ENCODE peak calls at places on chromosomes 12 and 14, in eight cellular contexts. O is GM23338, X is fibroblast of lung, A is Karpas-422, G is GM23248, M is neural progenitor cell, H is mammary epithelial cell, P is hepatocyte. L is an unnamed sample.

GRCh38 chr12:50050410-50051280 is 6.8 kb upstream of the ASIC1 start:
- DNase-seq in O (peak; percentile 78), X (peak; percentile 82), A (no peak), G (peak; percentile 75), M (peak; percentile 77), H (no peak), P (peak; percentile 76), L (peak; percentile 47)

GRCh38 chr12:2170376-2170775 is 117.6 kb downstream of the CACNA1C start:
- DNase-seq in O (no peak), X (peak; percentile 69), A (no peak), G (peak; percentile 74), M (no peak), H (peak; percentile 30), P (no peak), L (no peak)

GRCh38 chr12:3315201-3315661 is 175.8 kb upstream of the PRMT8 start:
- DNase-seq in O (no peak), X (peak; percentile 86), A (no peak), G (peak; percentile 24), M (no peak), H (peak; percentile 71), P (no peak), L (peak; percentile 81)

GRCh38 chr12:104132351-104132956 is 5.6 kb downstream of the NFYB start:
- DNase-seq in O (no peak), X (no peak), A (no peak), G (no peak), M (no peak), H (no peak), P (no peak), L (no peak)

GRCh38 chr14:61470261-61470953 is 149.0 kb downstream of the PRKCH start:
- DNase-seq in O (peak; percentile 77), X (peak; percentile 99), A (peak; percentile 63), G (peak; percentile 95), M (peak; percentile 63), H (peak; percentile 79), P (peak; percentile 80), L (peak; percentile 98)

GRCh38 chr14:29061702-29062101 is 295.1 kb downstream of the FOXG1 start:
- DNase-seq in O (no peak), X (no peak), A (no peak), G (no peak), M (no peak), H (no peak), P (no peak), L (no peak)

GRCh38 chr14:42140001-42140400 is 533.3 kb downstream of the LRFN5 start:
- DNase-seq in O (no peak), X (peak; percentile 8), A (no peak), G (peak; percentile 5), M (no peak), H (no peak), P (no peak), L (peak; percentile 54)

GRCh38 chr12:81296556-81297305 is 218.9 kb downstream of the ACSS3 start:
- DNase-seq in O (no peak), X (peak; percentile 30), A (no peak), G (peak; percentile 56), M (no peak), H (peak; percentile 17), P (no peak), L (peak; percentile 30)

GRCh38 chr12:89576572-89577220 is 50.8 kb upstream of the POC1B start:
- DNase-seq in O (no peak), X (no peak), A (no peak), G (no peak), M (no peak), H (no peak), P (no peak), L (no peak)

GRCh38 chr12:89571481-89572190 is 45.8 kb upstream of the POC1B start:
- DNase-seq in O (no peak), X (peak; percentile 69), A (no peak), G (peak; percentile 81), M (no peak), H (peak; percentile 43), P (no peak), L (peak; percentile 52)

GRCh38 chr12:89575405-89575804 is 49.6 kb upstream of the POC1B start:
- DNase-seq in O (no peak), X (no peak), A (no peak), G (peak; percentile 36), M (no peak), H (no peak), P (no peak), L (peak; percentile 9)

GRCh38 chr12:89574736-89575208 is 48.9 kb upstream of the POC1B start:
- DNase-seq in O (peak; percentile 17), X (peak; percentile 43), A (no peak), G (peak; percentile 84), M (no peak), H (peak; percentile 18), P (peak; percentile 28), L (peak; percentile 75)

DNA sequence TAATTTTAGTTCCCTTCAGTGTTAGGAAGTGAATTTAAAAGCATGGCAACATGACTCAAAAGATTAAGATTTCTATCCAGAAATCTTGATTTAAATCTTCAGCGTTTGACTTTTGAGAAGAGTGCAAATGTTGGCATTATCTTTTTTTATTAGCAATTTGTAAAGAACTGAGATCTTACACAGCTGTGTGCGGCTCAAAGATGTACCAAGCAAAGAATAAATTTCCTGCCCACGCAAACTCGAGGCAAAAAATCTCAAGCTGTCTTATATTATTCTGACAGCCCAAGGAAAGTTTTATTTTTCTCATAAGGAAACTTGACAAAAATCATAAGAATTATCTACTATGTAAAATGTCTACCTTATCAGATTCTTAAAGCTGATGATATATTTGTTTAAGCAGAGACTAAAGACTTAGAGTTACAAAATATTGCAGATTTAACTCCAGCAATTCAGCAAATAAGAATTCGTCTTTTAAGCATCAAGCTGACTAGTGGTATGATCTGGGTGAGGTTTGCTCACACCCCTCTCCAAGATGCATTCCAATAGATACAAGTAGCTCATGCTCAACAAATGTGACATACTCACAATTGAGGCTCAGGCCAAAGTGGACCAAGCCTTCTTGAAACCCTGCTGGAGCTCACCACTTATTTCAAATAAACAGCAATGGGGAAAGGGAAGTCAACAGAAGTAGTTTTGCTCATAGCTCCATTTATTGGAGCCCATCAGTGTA is 47.4 kb upstream of the POC1B start:
- DNase-seq in O (no peak), X (no peak), A (no peak), G (peak; percentile 81), M (no peak), H (no peak), P (no peak), L (no peak)
- H2AFZ ChIP-seq in O (no peak overlapping the region), X (no peak overlapping the region), A (no peak overlapping the region), G (peak overlapping the region; percentile 25), M (no peak overlapping the region), H (no peak overlapping the region), P (no peak overlapping the region), L (no peak overlapping the region)

GRCh38 chr12:6370994-6371754 is 4.2 kb downstream of the SCNN1A start:
- DNase-seq in O (peak; percentile 96), X (peak; percentile 48), A (no peak), G (peak; percentile 53), M (peak; percentile 81), H (peak; percentile 95), P (peak; percentile 91), L (peak; percentile 72)
- H3K27ac ChIP-seq in O (peak overlapping the region; percentile 97), X (no peak overlapping the region), A (no peak overlapping the region), G (peak overlapping the region; percentile 89), M (peak overlapping the region; percentile 24), H (peak overlapping the region; percentile 92), P (peak overlapping the region; percentile 93), L (peak overlapping the region; percentile 16)

DNA sequence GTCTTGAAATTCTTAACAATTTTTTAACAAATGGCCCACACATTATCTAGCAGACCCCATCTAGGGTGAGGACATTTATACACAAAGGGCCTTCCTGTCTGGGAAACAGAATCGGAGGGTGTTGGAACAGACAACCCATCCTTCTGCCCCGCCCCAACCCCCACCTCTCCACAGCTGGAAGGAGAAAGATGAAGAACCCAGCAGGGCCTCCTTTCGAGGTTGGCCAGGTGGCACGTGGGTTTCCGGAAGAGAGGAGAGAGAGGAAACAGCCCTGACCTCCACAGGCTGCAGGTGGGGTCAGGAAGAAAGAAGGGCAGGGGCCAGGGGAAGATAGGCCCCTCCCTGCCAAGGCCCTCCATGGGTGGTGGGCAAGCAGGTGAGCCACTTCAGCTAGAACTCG is 57.2 kb downstream of the LRRC74A start:
- DNase-seq in O (no peak), X (no peak), A (no peak), G (no peak), M (no peak), H (no peak), P (no peak), L (no peak)
- H2AFZ ChIP-seq in O (no peak overlapping the region), X (no peak overlapping the region), A (no peak overlapping the region), G (no peak overlapping the region), M (no peak overlapping the region), H (no peak overlapping the region), P (no peak overlapping the region), L (no peak overlapping the region)

GRCh38 chr14:68358978-68359861 is 433.6 kb downstream of the ZFP36L1 start:
- DNase-seq in O (peak; percentile 28), X (no peak), A (no peak), G (no peak), M (peak; percentile 8), H (no peak), P (no peak), L (no peak)
- H3K27ac ChIP-seq in O (no peak overlapping the region), X (no peak overlapping the region), A (no peak overlapping the region), G (no peak overlapping the region), M (peak overlapping the region; percentile 51), H (no peak overlapping the region), P (peak overlapping the region; percentile 93), L (no peak overlapping the region)

L was measured in IMR-90.